ENCODE peak calls at places on chromosomes 7 and 10, in five cellular contexts. V is right lobe of liver, C is dorsolateral prefrontal cortex, E is HT1080, A is pancreas. W is an unnamed sample.

GRCh38 chr10:75497997-75498797 is 66.8 kb downstream of the LRMDA start:
- DNase-seq in V (no peak), C (no peak), E (no peak), A (no peak), W (no peak)

GRCh38 chr10:71471957-71472365 is 75.2 kb downstream of the CDH23 start:
- DNase-seq in V (peak), C (no peak), E (no peak), A (no peak), W (no peak)

GRCh38 chr10:93173867-93174845 is 100.5 kb downstream of the CYP26A1 start:
- DNase-seq in V (peak), C (no peak), E (no peak), A (no peak), W (no peak)

GRCh38 chr10:102352066-102352715 is 43.3 kb upstream of the NFKB2 start:
- DNase-seq in V (peak), C (peak), E (peak), A (peak), W (no peak)

GRCh38 chr10:60731134-60731883 is 47.0 kb upstream of the CDK1 start:
- DNase-seq in V (no peak), C (no peak), E (no peak), A (peak), W (no peak)

GRCh38 chr10:5199398-5199797 is 2.8 kb downstream of the AKR1C4 start:
- DNase-seq in V (peak), C (no peak), E (no peak), A (no peak), W (no peak)

GRCh38 chr10:8245131-8246117 is 190.9 kb downstream of the GATA3 start:
- DNase-seq in V (no peak), C (no peak), E (no peak), A (no peak), W (no peak)

GRCh38 chr7:73442222-73442902 is 8.8 kb downstream of the FZD9 start:
- DNase-seq in V (no peak), C (no peak), E (no peak), A (no peak), W (no peak)

W was measured in posterior cingulate gyrus.